ENCODE peak calls at places on chromosomes 5 and 9, in five cellular contexts. N is SK-MEL-5; H is left kidney; A is kidney; T is CD8-positive, alpha-beta memory T cell. B is an unnamed sample.
A peak's percentile ranks its signal among the peaks of the same experiment; 100 is the strongest.

GRCh38 chr9:126390923-126391322 is 64.3 kb downstream of the MVB12B start:
- DNase-seq in H (no peak), A (no peak), N (no peak), T (no peak), B (no peak)

GRCh38 chr5:78361226-78361993 is 993 bp downstream of the SCAMP1 start:
- DNase-seq in T (no peak), A (peak; percentile 63), N (peak; percentile 36), H (peak; percentile 76), B (peak; percentile 14)

GRCh38 chr5:1517838-1518237 is 5.9 kb downstream of the LPCAT1 start:
- DNase-seq in H (no peak), T (no peak), A (peak; percentile 61), N (no peak), B (no peak)

GRCh38 chr5:176412517-176413254 is 3.7 kb downstream of the CLTB start:
- DNase-seq in N (no peak), H (no peak), T (no peak), A (no peak), B (no peak)

GRCh38 chr5:179312557-179313235 is 32.6 kb downstream of the ADAMTS2 start:
- DNase-seq in T (no peak), N (no peak), H (peak; percentile 37), A (peak; percentile 36), B (no peak)

GRCh38 chr5:88130189-88130815 is 138.3 kb downstream of the TMEM161B start:
- DNase-seq in A (no peak), T (no peak), N (no peak), H (no peak), B (no peak)

GRCh38 chr9:113580041-113580953 is 116.8 kb downstream of the RGS3 start:
- DNase-seq in N (no peak), A (peak; percentile 95), H (no peak), T (peak; percentile 42), B (no peak)

GRCh38 chr9:21817176-21817575 is 14.7 kb downstream of the MTAP start:
- DNase-seq in A (no peak), N (no peak), T (no peak), H (no peak), B (no peak)

GRCh38 chr5:124745367-124746251 is 830 bp downstream of the ZNF608 start:
- DNase-seq in T (no peak), N (no peak), H (peak; percentile 68), A (no peak), B (no peak)

GRCh38 chr9:122991370-122991830 is 42.1 kb upstream of the GPR21 start:
- DNase-seq in N (peak; percentile 67), A (no peak), T (no peak), H (peak; percentile 43), B (peak; percentile 81)

GRCh38 chr9:69762527-69762926 is 2.7 kb upstream of the PTAR1 start:
- DNase-seq in H (no peak), T (no peak), A (no peak), N (peak; percentile 82), B (peak; percentile 60)

GRCh38 chr5:39159986-39160490 is 59.3 kb downstream of the FYB1 start:
- DNase-seq in H (no peak), T (no peak), N (peak; percentile 79), A (no peak), B (no peak)

GRCh38 chr5:56496581-56497063 is 263.5 kb upstream of the ANKRD55 start:
- DNase-seq in A (no peak), H (peak; percentile 22), T (no peak), N (peak; percentile 62), B (no peak)

GRCh38 chr5:169702726-169703481 is 65.8 kb downstream of the DOCK2 start:
- DNase-seq in N (no peak), T (no peak), A (no peak), H (no peak), B (no peak)

GRCh38 chr5:64838376-64838775 is 69.6 kb downstream of the CWC27 start:
- DNase-seq in N (no peak), H (no peak), A (no peak), T (no peak), B (no peak)

GRCh38 chr9:14340536-14340935 is 26.6 kb upstream of the NFIB start:
- DNase-seq in A (no peak), T (no peak), H (no peak), N (no peak), B (no peak)

GRCh38 chr5:154371687-154372086 is 74.1 kb upstream of the SAP30L start:
- DNase-seq in H (no peak), A (no peak), N (no peak), T (no peak), B (no peak)

GRCh38 chr9:88950341-88951141 is 40.7 kb upstream of the S1PR3 start:
- DNase-seq in H (peak; percentile 26), T (no peak), N (no peak), A (no peak), B (no peak)

GRCh38 chr5:169350759-169351240 is 49.9 kb upstream of the SLIT3 start:
- DNase-seq in A (peak; percentile 62), H (no peak), N (no peak), T (no peak), B (no peak)

GRCh38 chr5:78508231-78508765 is 140.3 kb downstream of the LHFPL2 start:
- DNase-seq in A (no peak), H (peak; percentile 79), N (no peak), T (no peak), B (no peak)